ENCODE peak calls at places on chromosomes 5 and 9, in nine cellular contexts. B is HAP-1; R is psoas muscle; J is Jurkat, Clone E6-1; Q is HCT116; P is HFF-Myc; Z is GM12878; C is fibroblast of lung; V is lung. A is an unnamed sample.

GRCh38 chr5:78895616-78896015 is 89.5 kb downstream of the ARSB start:
- DNase-seq in J (no peak), Z (no peak), Q (no peak), C (no peak), R (no peak), B (no peak), V (no peak), P (no peak), A (no peak)

GRCh38 chr9:130288926-130289705 is 23.6 kb downstream of the HMCN2 start:
- DNase-seq in P (no peak), C (no peak), B (no peak), Q (no peak), V (no peak), Z (no peak), J (no peak), R (no peak), A (no peak)

GRCh38 chr5:131854134-131854533 is 57.3 kb upstream of the FNIP1 start:
- DNase-seq in C (no peak), J (no peak), V (no peak), R (no peak), Q (no peak), Z (peak; percentile 8), B (no peak), P (no peak), A (no peak)

GRCh38 chr5:87195616-87196015 is 72.1 kb upstream of the RASA1 start:
- DNase-seq in C (peak; percentile 55), Z (no peak), B (no peak), P (peak; percentile 6), R (no peak), J (no peak), Q (no peak), V (no peak), A (no peak)

GRCh38 chr9:114317665-114318357 is 5.1 kb upstream of the ORM1 start:
- DNase-seq in Q (no peak), P (no peak), Z (no peak), R (no peak), V (no peak), J (no peak), C (peak; percentile 13), B (no peak), A (no peak)

GRCh38 chr9:78144663-78145377 is 91.1 kb upstream of the CEP78 start:
- DNase-seq in V (no peak), J (no peak), B (no peak), R (no peak), C (peak; percentile 56), Z (no peak), Q (no peak), P (no peak), A (no peak)

GRCh38 chr9:23590601-23591000 is 235.4 kb downstream of the ELAVL2 start:
- DNase-seq in Z (no peak), V (no peak), Q (no peak), J (peak; percentile 19), C (no peak), R (no peak), B (peak; percentile 21), P (no peak), A (peak; percentile 3)

GRCh38 chr5:6704361-6704851 is 8.8 kb upstream of the TENT4A start:
- DNase-seq in P (no peak), B (no peak), R (peak; percentile 88), V (peak; percentile 50), J (no peak), C (peak; percentile 95), Z (no peak), Q (no peak), A (no peak)

GRCh38 chr5:42993516-42994284 is 46.4 kb downstream of the ANXA2R start:
- DNase-seq in V (no peak), Z (no peak), C (peak; percentile 88), J (peak; percentile 79), Q (no peak), B (peak; percentile 64), P (no peak), R (peak; percentile 54), A (peak; percentile 57)

GRCh38 chr5:27311544-27311943 is 273.2 kb upstream of the CDH9 start:
- DNase-seq in Z (no peak), B (no peak), C (peak; percentile 61), R (no peak), V (no peak), J (no peak), P (no peak), Q (no peak), A (no peak)

GRCh38 chr9:131395745-131396479 is 2.0 kb downstream of the PRRC2B start:
- DNase-seq in V (no peak), Q (no peak), P (no peak), R (no peak), J (no peak), Z (no peak), B (no peak), C (no peak), A (no peak)

GRCh38 chr5:43294226-43294625 is 19.0 kb downstream of the HMGCS1 start:
- DNase-seq in P (no peak), V (no peak), Z (no peak), J (no peak), B (no peak), Q (no peak), R (no peak), C (peak; percentile 79), A (no peak)

GRCh38 chr9:71692337-71692736 is 76.0 kb downstream of the CEMIP2 start:
- DNase-seq in B (no peak), Z (no peak), R (no peak), C (peak; percentile 21), V (no peak), Q (no peak), P (no peak), J (no peak), A (no peak)

GRCh38 chr9:120360046-120360445 is 219.9 kb downstream of the CDK5RAP2 start:
- DNase-seq in B (no peak), C (no peak), P (no peak), J (no peak), R (no peak), Z (no peak), Q (no peak), V (no peak), A (no peak)

GRCh38 chr9:95385521-95385920 is 68.0 kb upstream of the FANCC start:
- DNase-seq in R (no peak), Q (no peak), V (no peak), J (no peak), C (no peak), B (no peak), P (no peak), Z (no peak), A (no peak)

GRCh38 chr9:87579761-87580626 is 82.3 kb downstream of the DAPK1 start:
- DNase-seq in V (no peak), J (no peak), C (peak; percentile 75), R (no peak), P (no peak), Z (no peak), Q (no peak), B (no peak), A (no peak)

GRCh38 chr5:158020555-158021418 is 161.8 kb upstream of the CLINT1 start:
- DNase-seq in V (no peak), Q (no peak), J (no peak), C (no peak), Z (no peak), P (no peak), R (no peak), B (no peak), A (no peak)

GRCh38 chr9:122468735-122469134 is 9.0 kb downstream of the OR1J1 start:
- DNase-seq in C (peak; percentile 59), B (no peak), V (no peak), R (no peak), Q (no peak), P (no peak), Z (no peak), J (no peak), A (no peak)

GRCh38 chr9:91426123-91426745 is 2.6 kb upstream of the NFIL3 start:
- DNase-seq in Q (peak; percentile 51), R (no peak), P (no peak), V (no peak), C (peak; percentile 21), J (peak; percentile 60), Z (no peak), B (peak; percentile 8), A (no peak)

GRCh38 chr9:136666364-136667216 is 3.9 kb downstream of the EGFL7 start:
- DNase-seq in J (no peak), Q (no peak), Z (no peak), C (no peak), V (no peak), B (no peak), P (no peak), R (no peak), A (no peak)
- H3K4me3 ChIP-seq in J (no peak overlapping the region), Q (peak overlapping the region; percentile 40), Z (no peak overlapping the region), C (peak overlapping the region; percentile 10), V (peak overlapping the region; percentile 65), B (peak overlapping the region; percentile 20), P (peak overlapping the region; percentile 14), R (peak overlapping the region; percentile 60), A (no peak overlapping the region)

GRCh38 chr9:111704503-111704902 is 43.1 kb downstream of the GNG10 start:
- DNase-seq in B (no peak), V (no peak), R (no peak), C (no peak), Z (no peak), Q (no peak), J (no peak), P (no peak), A (no peak)
- H3K4me3 ChIP-seq in B (no peak overlapping the region), V (no peak overlapping the region), R (no peak overlapping the region), C (no peak overlapping the region), Z (no peak overlapping the region), Q (no peak overlapping the region), J (no peak overlapping the region), P (no peak overlapping the region), A (no peak overlapping the region)

GRCh38 chr9:20558609-20559016 is 63.7 kb downstream of the MLLT3 start:
- DNase-seq in R (no peak), V (no peak), Z (no peak), P (peak; percentile 29), B (no peak), J (no peak), Q (no peak), C (peak; percentile 87), A (no peak)

GRCh38 chr9:20553750-20554149 is 68.5 kb downstream of the MLLT3 start:
- DNase-seq in Q (no peak), P (no peak), R (no peak), B (no peak), Z (no peak), J (no peak), V (no peak), C (no peak), A (no peak)

GRCh38 chr9:20557890-20558608 is 64.2 kb downstream of the MLLT3 start:
- DNase-seq in J (no peak), Z (no peak), C (no peak), B (no peak), Q (no peak), R (no peak), P (no peak), V (no peak), A (no peak)

GRCh38 chr9:20559236-20559896 is 62.9 kb downstream of the MLLT3 start:
- DNase-seq in Z (no peak), V (no peak), R (no peak), B (no peak), P (no peak), C (peak; percentile 43), J (no peak), Q (no peak), A (no peak)

GRCh38 chr9:20557286-20557685 is 65.0 kb downstream of the MLLT3 start:
- DNase-seq in B (no peak), P (no peak), V (no peak), Z (no peak), R (no peak), J (no peak), C (no peak), Q (no peak), A (no peak)
- H3K4me3 ChIP-seq in B (no peak overlapping the region), P (no peak overlapping the region), V (no peak overlapping the region), Z (no peak overlapping the region), R (no peak overlapping the region), J (no peak overlapping the region), C (no peak overlapping the region), Q (no peak overlapping the region), A (no peak overlapping the region)

GRCh38 chr9:133354766-133355165 is 1.5 kb downstream of the SURF1 start:
- DNase-seq in P (no peak), R (no peak), J (no peak), B (no peak), Q (no peak), C (no peak), V (no peak), Z (no peak), A (no peak)
- H3K4me3 ChIP-seq in P (peak overlapping the region; percentile 88), R (peak overlapping the region; percentile 72), J (peak overlapping the region; percentile 77), B (no peak overlapping the region), Q (no peak overlapping the region), C (no peak overlapping the region), V (no peak overlapping the region), Z (peak overlapping the region; percentile 91), A (no peak overlapping the region)